ENCODE peak calls at places on chromosomes 4 and X, in six cellular contexts. S is K562, B is A549, G is IMR-90, E is SK-N-SH, V is GM12878. Z is an unnamed sample.

GRCh38 chr4:176834531-176834930 is 41.8 kb upstream of the VEGFC start:
- DNase-seq in S (no peak), B (no peak), G (no peak), E (no peak), V (no peak), Z (no peak)

GRCh38 chrX:19839770-19840254 is 47.6 kb downstream of the SH3KBP1 start:
- DNase-seq in S (no peak), B (no peak), G (no peak), E (no peak), V (peak), Z (no peak)

GRCh38 chr4:895596-895995 is 36.5 kb downstream of the GAK start:
- DNase-seq in S (no peak), B (no peak), G (no peak), E (no peak), V (no peak), Z (no peak)

GRCh38 chr4:4857001-4857808 is 2.3 kb upstream of the MSX1 start:
- DNase-seq in S (no peak), B (no peak), G (no peak), E (no peak), V (no peak), Z (no peak)

GRCh38 chrX:108494416-108495095 is 54.9 kb downstream of the COL4A5 start:
- DNase-seq in S (no peak), B (no peak), G (peak), E (no peak), V (no peak), Z (no peak)

GRCh38 chrX:40068048-40068447 is 29.7 kb downstream of the BCOR start:
- DNase-seq in S (no peak), B (peak), G (no peak), E (no peak), V (no peak), Z (no peak)

GRCh38 chr4:83112239-83112638 is 2.3 kb downstream of the PLAC8 start:
- DNase-seq in S (no peak), B (no peak), G (no peak), E (no peak), V (peak), Z (peak)

GRCh38 chr4:5635826-5636196 is 72.5 kb downstream of the EVC2 start:
- DNase-seq in S (no peak), B (peak), G (peak), E (no peak), V (no peak), Z (no peak)

GRCh38 chr4:67288964-67289363 is 256.3 kb downstream of the CENPC start:
- DNase-seq in S (peak), B (peak), G (no peak), E (peak), V (no peak), Z (peak)

GRCh38 chr4:40682298-40683101 is 52.8 kb upstream of the RBM47 start:
- DNase-seq in S (no peak), B (no peak), G (no peak), E (no peak), V (no peak), Z (no peak)

GRCh38 chr4:78312989-78313753 is 238.4 kb upstream of the ANXA3 start:
- DNase-seq in S (no peak), B (no peak), G (no peak), E (no peak), V (no peak), Z (no peak)

GRCh38 chr4:151690164-151690856 is 70.5 kb downstream of the GATB start:
- DNase-seq in S (no peak), B (no peak), G (peak), E (peak), V (no peak), Z (no peak)

GRCh38 chr4:106095408-106095807 is 200.1 kb downstream of the NPNT start:
- DNase-seq in S (no peak), B (no peak), G (peak), E (no peak), V (no peak), Z (peak)

GRCh38 chr4:147790412-147790811 is 58.5 kb downstream of the ARHGAP10 start:
- DNase-seq in S (no peak), B (no peak), G (no peak), E (no peak), V (no peak), Z (no peak)

GRCh38 chr4:24260922-24261581 is 323.3 kb downstream of the DHX15 start:
- DNase-seq in S (no peak), B (no peak), G (no peak), E (no peak), V (no peak), Z (no peak)

GRCh38 chr4:25815586-25815985 is 47.2 kb downstream of the SEL1L3 start:
- DNase-seq in S (no peak), B (no peak), G (no peak), E (no peak), V (no peak), Z (no peak)

GRCh38 chrX:118525146-118525725 is 29.6 kb downstream of the DOCK11 start:
- DNase-seq in S (no peak), B (no peak), G (no peak), E (no peak), V (no peak), Z (no peak)

GRCh38 chr4:52248836-52249235 is 197.7 kb downstream of the SPATA18 start:
- DNase-seq in S (no peak), B (no peak), G (no peak), E (no peak), V (no peak), Z (no peak)

GRCh38 chr4:189022441-189023035 is 883.3 kb downstream of the TRIML1 start:
- DNase-seq in S (no peak), B (no peak), G (peak), E (no peak), V (no peak), Z (no peak)

GRCh38 chr4:187944179-187944578 is 51.4 kb upstream of the ZFP42 start:
- DNase-seq in S (no peak), B (no peak), G (no peak), E (no peak), V (no peak), Z (no peak)

GRCh38 chr4:95191537-95191936 is 357.2 kb downstream of the UNC5C start:
- DNase-seq in S (no peak), B (no peak), G (no peak), E (no peak), V (no peak), Z (no peak)

GRCh38 chrX:154530286-154530685 is 14.3 kb upstream of the FAM3A start:
- DNase-seq in S (no peak), B (peak), G (no peak), E (no peak), V (no peak), Z (no peak)

GRCh38 chr4:112284166-112284565 is 1.5 kb downstream of the TIFA start:
- DNase-seq in S (peak), B (no peak), G (peak), E (no peak), V (no peak), Z (no peak)

GRCh38 chr4:20639346-20639745 is 60.9 kb upstream of the PACRGL start:
- DNase-seq in S (no peak), B (no peak), G (no peak), E (no peak), V (no peak), Z (no peak)

GRCh38 chrX:40189018-40189417 is 91.3 kb upstream of the BCOR start:
- DNase-seq in S (no peak), B (no peak), G (no peak), E (no peak), V (no peak), Z (no peak)

GRCh38 chr4:76585897-76586360 is 150.9 kb downstream of the SHROOM3 start:
- DNase-seq in S (peak), B (peak), G (no peak), E (no peak), V (no peak), Z (peak)

GRCh38 chr4:106615961-106616360 is 247.4 kb upstream of the GIMD1 start:
- DNase-seq in S (no peak), B (no peak), G (no peak), E (no peak), V (no peak), Z (no peak)

GRCh38 chr4:134024251-134024650 is 177.3 kb downstream of the PABPC4L start:
- DNase-seq in S (no peak), B (peak), G (no peak), E (no peak), V (no peak), Z (peak)

GRCh38 chr4:124025423-124025822 is 628.8 kb downstream of the SPRY1 start:
- DNase-seq in S (no peak), B (no peak), G (no peak), E (no peak), V (no peak), Z (no peak)

GRCh38 chr4:159047478-159048165 is 55.3 kb upstream of the RAPGEF2 start:
- DNase-seq in S (peak), B (no peak), G (peak), E (no peak), V (no peak), Z (peak)
- TF ChIP-seq RFX5 in S (no peak), B (no peak), G (no peak), E (no peak), V (no peak), Z (no peak)

GRCh38 chr4:13617801-13618200 is 9.7 kb downstream of the BOD1L1 start:
- DNase-seq in S (no peak), B (no peak), G (no peak), E (no peak), V (no peak), Z (no peak)

GRCh38 chr4:13612569-13612968 is 15.0 kb downstream of the BOD1L1 start:
- DNase-seq in S (no peak), B (no peak), G (no peak), E (no peak), V (no peak), Z (no peak)

GRCh38 chr4:13616597-13616996 is 10.9 kb downstream of the BOD1L1 start:
- DNase-seq in S (no peak), B (no peak), G (no peak), E (no peak), V (no peak), Z (no peak)

GRCh38 chr4:13618212-13618806 is 9.2 kb downstream of the BOD1L1 start:
- DNase-seq in S (no peak), B (no peak), G (no peak), E (no peak), V (no peak), Z (no peak)

GRCh38 chr4:13615162-13615561 is 12.4 kb downstream of the BOD1L1 start:
- DNase-seq in S (no peak), B (no peak), G (no peak), E (no peak), V (no peak), Z (no peak)
- H3K4me2 ChIP-seq in S (no peak), B (no peak), G (no peak), E (no peak), V (peak), Z (no peak)

GRCh38 chrX:43469391-43470054 is 186.6 kb upstream of the MAOA start:
- DNase-seq in S (no peak), B (no peak), G (no peak), E (no peak), V (no peak), Z (no peak)

GRCh38 chrX:43474321-43474720 is 181.8 kb upstream of the MAOA start:
- DNase-seq in S (no peak), B (no peak), G (no peak), E (no peak), V (no peak), Z (no peak)
- TF ChIP-seq RFX5 in S (no peak), B (no peak), G (no peak), E (no peak), V (no peak), Z (no peak)

DNA sequence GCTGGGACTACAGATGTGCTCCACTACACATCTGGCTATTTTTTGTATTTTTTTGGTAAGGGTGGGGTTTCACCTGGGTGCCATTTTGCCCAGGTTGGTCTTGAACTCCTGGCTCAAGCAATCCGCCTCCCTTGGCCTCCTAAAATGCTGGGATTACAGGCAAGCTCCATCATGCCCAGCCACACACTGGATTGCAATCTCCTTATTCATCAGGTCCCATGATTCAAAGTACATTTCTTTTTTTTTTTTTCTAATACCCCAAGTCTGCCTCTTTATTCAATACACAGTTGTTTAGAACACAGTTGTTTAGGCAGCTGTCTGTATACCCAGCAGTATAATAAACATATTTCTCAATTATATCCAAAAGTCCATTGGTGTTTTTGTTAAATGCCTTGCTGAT is 130.3 kb upstream of the ARSJ start:
- DNase-seq in S (no peak), B (no peak), G (no peak), E (no peak), V (no peak), Z (no peak)
- H3K4me2 ChIP-seq in S (no peak), B (no peak), G (no peak), E (no peak), V (no peak), Z (no peak)

DNA sequence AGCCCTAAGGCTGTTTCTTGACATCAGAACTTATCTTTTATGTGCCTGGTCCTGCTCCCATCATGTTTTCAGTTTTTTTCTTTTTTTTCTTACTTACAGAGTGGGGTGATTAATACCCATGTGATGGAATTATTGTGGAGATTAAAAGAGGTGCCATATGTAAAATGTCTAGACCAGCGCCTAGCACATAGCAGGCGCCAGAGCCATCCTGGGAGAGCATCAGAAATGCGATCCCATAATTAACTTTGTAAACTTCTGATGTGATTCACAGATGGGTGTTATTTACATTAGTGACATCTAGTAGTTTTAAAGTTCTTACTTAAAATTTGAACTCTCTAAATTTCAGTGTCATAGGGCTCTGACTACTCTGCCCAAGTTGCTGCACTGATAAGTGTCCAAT is 66.2 kb upstream of the PGRMC2 start:
- DNase-seq in S (no peak), B (no peak), G (peak), E (no peak), V (no peak), Z (no peak)
- TF ChIP-seq RFX5 in S (no peak), B (no peak), G (no peak), E (no peak), V (no peak), Z (no peak)

GRCh38 chr4:153232768-153233167 is 28.5 kb downstream of the TRIM2 start:
- DNase-seq in S (peak), B (peak), G (no peak), E (no peak), V (no peak), Z (peak)
- H3K4me2 ChIP-seq in S (no peak), B (peak), G (no peak), E (peak), V (no peak), Z (no peak)

DNA sequence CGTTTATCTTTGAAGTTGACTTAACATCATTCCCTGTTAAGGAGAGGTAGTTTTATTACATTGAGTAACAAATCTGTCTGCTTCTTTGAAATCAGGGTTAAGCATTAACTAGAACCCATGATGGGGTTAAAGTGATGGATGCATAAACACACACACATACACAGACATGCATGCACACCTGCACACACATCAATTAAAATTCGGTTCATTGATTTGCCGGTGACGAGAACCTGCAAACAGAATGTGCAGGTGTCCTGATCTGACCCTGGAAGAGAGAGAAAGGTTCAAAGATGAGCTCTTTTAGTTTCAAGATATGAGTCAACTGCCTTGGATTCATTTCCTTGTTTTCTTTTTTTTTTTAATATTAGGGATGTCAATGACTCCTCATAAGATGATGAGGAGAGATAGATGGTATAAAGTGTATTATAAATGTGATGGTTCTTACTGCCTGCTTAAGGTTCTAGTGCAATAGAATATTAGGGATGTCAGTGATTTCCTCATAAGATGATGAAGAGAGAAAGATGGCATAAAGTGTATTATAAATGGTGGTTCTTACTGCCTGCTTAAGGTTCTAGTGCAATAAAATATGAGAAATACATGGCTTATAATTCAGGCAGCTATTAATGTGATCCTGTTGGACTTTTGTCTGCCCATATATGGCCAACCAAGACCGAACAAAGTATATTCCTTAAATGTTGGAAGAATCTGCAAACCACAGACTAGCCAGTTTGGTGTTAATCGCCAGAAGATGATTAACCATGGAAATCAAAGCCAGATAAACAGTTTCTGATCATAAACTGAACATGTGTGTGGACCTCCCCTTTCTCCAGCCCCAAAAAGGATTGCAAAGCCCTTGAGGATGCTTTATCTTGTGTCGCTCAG is 14.1 kb upstream of the CD99 start:
- DNase-seq in S (no peak), B (peak), G (no peak), E (no peak), V (no peak), Z (no peak)
- TF ChIP-seq RFX5 in S (no peak), B (no peak), G (no peak), E (no peak), V (no peak), Z (no peak)

GRCh38 chrX:106921637-106922036 is 1.4 kb downstream of the CLDN2 start:
- DNase-seq in S (no peak), B (no peak), G (no peak), E (no peak), V (no peak), Z (no peak)
- H3K4me2 ChIP-seq in S (no peak), B (no peak), G (no peak), E (no peak), V (no peak), Z (no peak)

GRCh38 chr4:139524062-139524631 is 31.9 kb downstream of the SETD7 start:
- DNase-seq in S (no peak), B (no peak), G (peak), E (no peak), V (no peak), Z (no peak)

GRCh38 chr4:139526928-139527327 is 29.1 kb downstream of the SETD7 start:
- DNase-seq in S (no peak), B (no peak), G (no peak), E (no peak), V (no peak), Z (no peak)

GRCh38 chr4:139525414-139525813 is 30.6 kb downstream of the SETD7 start:
- DNase-seq in S (no peak), B (no peak), G (no peak), E (no peak), V (peak), Z (no peak)

GRCh38 chr4:139530833-139531427 is 25.1 kb downstream of the SETD7 start:
- DNase-seq in S (peak), B (peak), G (no peak), E (peak), V (no peak), Z (peak)

GRCh38 chr4:139528377-139529005 is 27.5 kb downstream of the SETD7 start:
- DNase-seq in S (no peak), B (no peak), G (peak), E (no peak), V (peak), Z (no peak)
- TF ChIP-seq RFX5 in S (no peak), B (no peak), G (peak), E (no peak), V (no peak), Z (no peak)

GRCh38 chr4:6824772-6825402 is 42.4 kb downstream of the KIAA0232 start:
- DNase-seq in S (no peak), B (no peak), G (peak), E (no peak), V (no peak), Z (no peak)

GRCh38 chr4:6826781-6827508 is 44.4 kb downstream of the KIAA0232 start:
- DNase-seq in S (peak), B (no peak), G (no peak), E (peak), V (no peak), Z (no peak)

GRCh38 chr4:6825403-6825802 is 42.9 kb downstream of the KIAA0232 start:
- DNase-seq in S (no peak), B (no peak), G (no peak), E (no peak), V (no peak), Z (no peak)

GRCh38 chr4:6820695-6821094 is 38.2 kb downstream of the KIAA0232 start:
- DNase-seq in S (no peak), B (no peak), G (no peak), E (no peak), V (no peak), Z (no peak)

GRCh38 chr4:6824071-6824470 is 41.5 kb downstream of the KIAA0232 start:
- DNase-seq in S (no peak), B (no peak), G (peak), E (no peak), V (no peak), Z (no peak)
- H3K4me2 ChIP-seq in S (no peak), B (no peak), G (no peak), E (no peak), V (no peak), Z (no peak)